ENCODE peak calls at places on chromosomes 7 and 10, in four cellular contexts. R, L, M and Z are unnamed samples.
A peak's percentile ranks its signal among the peaks of the same experiment; 100 is the strongest.

GRCh38 chr7:27634892-27635538 is 27.7 kb downstream of the HIBADH start:
- DNase-seq in R (no peak), L (no peak), M (no peak), Z (no peak)

GRCh38 chr10:58064714-58065528 is 202.8 kb downstream of the IPMK start:
- DNase-seq in R (no peak), L (peak; percentile 29), M (no peak), Z (no peak)

GRCh38 chr7:131327049-131327625 is 539 bp upstream of the MKLN1 start:
- DNase-seq in R (no peak), L (no peak), M (no peak), Z (no peak)

GRCh38 chr10:4607681-4608080 is 218.3 kb upstream of the AKR1E2 start:
- DNase-seq in R (no peak), L (no peak), M (no peak), Z (peak; percentile 70)

GRCh38 chr10:71234017-71234894 is 21.9 kb downstream of the UNC5B start:
- DNase-seq in R (no peak), L (no peak), M (no peak), Z (peak; percentile 45)

GRCh38 chr7:130822642-130823041 is 88.6 kb upstream of the KLF14 start:
- DNase-seq in R (no peak), L (no peak), M (no peak), Z (no peak)

GRCh38 chr10:117996709-117997108 is 50.0 kb downstream of the RAB11FIP2 start:
- DNase-seq in R (no peak), L (no peak), M (no peak), Z (no peak)

GRCh38 chr10:20406607-20407188 is 490.4 kb downstream of the NEBL start:
- DNase-seq in R (no peak), L (no peak), M (no peak), Z (no peak)

GRCh38 chr10:101972761-101973160 is 83.2 kb downstream of the ARMH3 start:
- DNase-seq in R (no peak), L (no peak), M (no peak), Z (no peak)

GRCh38 chr7:39898867-39899266 is 51.2 kb upstream of the CDK13 start:
- DNase-seq in R (no peak), L (no peak), M (no peak), Z (no peak)

GRCh38 chr7:111096997-111097396 is 6.1 kb downstream of the LRRN3 start:
- DNase-seq in R (no peak), L (no peak), M (no peak), Z (no peak)

GRCh38 chr10:80272793-80273522 is 16.5 kb downstream of the MAT1A start:
- DNase-seq in R (no peak), L (no peak), M (no peak), Z (no peak)

GRCh38 chr10:132646443-132647097 is 109.0 kb downstream of the INPP5A start:
- DNase-seq in R (no peak), L (no peak), M (no peak), Z (no peak)

GRCh38 chr10:117830832-117831231 is 215.9 kb downstream of the RAB11FIP2 start:
- DNase-seq in R (no peak), L (no peak), M (no peak), Z (no peak)

GRCh38 chr10:110765513-110766375 is 106.0 kb upstream of the PDCD4 start:
- DNase-seq in R (no peak), L (no peak), M (no peak), Z (no peak)

GRCh38 chr10:5125315-5126044 is 31.3 kb downstream of the AKR1C3 start:
- DNase-seq in R (no peak), L (no peak), M (no peak), Z (no peak)